ENCODE peak calls at places on chromosomes 7 and 10, in ten cellular contexts. M is A549, Q is fibroblast of lung, O is upper lobe of right lung, A is cardiac muscle cell, E is heart right ventricle, T is colonic mucosa, X is HCT116, W is spleen, L is brain microvascular endothelial cell. N is an unnamed sample.
A peak's percentile ranks its signal among the peaks of the same experiment; 100 is the strongest.

GRCh38 chr7:130322615-130323014 is 22.0 kb upstream of the CPA5 start:
- DNase-seq in L (no peak), T (no peak), O (no peak), M (no peak), A (no peak), X (no peak), W (no peak), Q (no peak), E (no peak), N (no peak)

GRCh38 chr7:6382797-6383196 is 65.0 kb downstream of the DAGLB start:
- DNase-seq in Q (no peak), A (peak; percentile 51), E (no peak), M (no peak), T (no peak), W (no peak), O (no peak), L (no peak), X (no peak), N (no peak)

GRCh38 chr7:47967123-47967522 is 12.3 kb downstream of the HUS1 start:
- DNase-seq in W (no peak), O (no peak), M (no peak), E (peak; percentile 36), L (no peak), X (no peak), Q (no peak), T (no peak), A (no peak), N (no peak)

GRCh38 chr10:117167346-117168134 is 29.5 kb upstream of the VAX1 start:
- DNase-seq in Q (no peak), M (no peak), O (no peak), W (no peak), T (no peak), L (no peak), E (no peak), X (no peak), A (no peak), N (no peak)

GRCh38 chr10:95397747-95398146 is 106.9 kb upstream of the PDLIM1 start:
- DNase-seq in M (no peak), Q (no peak), E (no peak), X (no peak), T (no peak), A (no peak), W (no peak), L (no peak), O (no peak), N (no peak)

GRCh38 chr10:74077416-74077815 is 73.2 kb downstream of the AP3M1 start:
- DNase-seq in E (no peak), L (no peak), O (no peak), M (no peak), Q (peak; percentile 55), A (no peak), W (no peak), X (no peak), T (no peak), N (no peak)

GRCh38 chr7:8480466-8480865 is 47.1 kb downstream of the NXPH1 start:
- DNase-seq in T (no peak), A (no peak), W (no peak), L (no peak), O (no peak), X (no peak), M (no peak), Q (peak; percentile 43), E (no peak), N (no peak)

GRCh38 chr7:69365588-69366241 is 232.6 kb upstream of the AUTS2 start:
- DNase-seq in A (peak; percentile 12), L (no peak), T (no peak), O (no peak), X (no peak), Q (peak; percentile 66), E (no peak), W (no peak), M (no peak), N (no peak)

GRCh38 chr7:90624128-90624980 is 28.2 kb downstream of the CDK14 start:
- DNase-seq in T (no peak), E (no peak), M (no peak), X (no peak), W (no peak), A (peak; percentile 66), O (no peak), Q (peak; percentile 36), L (no peak), N (no peak)

GRCh38 chr7:90618880-90619279 is 22.8 kb downstream of the CDK14 start:
- DNase-seq in X (no peak), W (no peak), L (no peak), O (no peak), T (no peak), E (no peak), M (no peak), Q (no peak), A (no peak), N (no peak)

GRCh38 chr7:90622670-90623069 is 26.5 kb downstream of the CDK14 start:
- DNase-seq in M (no peak), O (no peak), T (no peak), E (no peak), X (no peak), L (no peak), Q (no peak), W (no peak), A (no peak), N (no peak)

GRCh38 chr7:90621130-90621891 is 25.2 kb downstream of the CDK14 start:
- DNase-seq in L (no peak), T (no peak), O (no peak), E (no peak), W (no peak), A (peak; percentile 17), Q (no peak), X (no peak), M (no peak), N (no peak)

DNA sequence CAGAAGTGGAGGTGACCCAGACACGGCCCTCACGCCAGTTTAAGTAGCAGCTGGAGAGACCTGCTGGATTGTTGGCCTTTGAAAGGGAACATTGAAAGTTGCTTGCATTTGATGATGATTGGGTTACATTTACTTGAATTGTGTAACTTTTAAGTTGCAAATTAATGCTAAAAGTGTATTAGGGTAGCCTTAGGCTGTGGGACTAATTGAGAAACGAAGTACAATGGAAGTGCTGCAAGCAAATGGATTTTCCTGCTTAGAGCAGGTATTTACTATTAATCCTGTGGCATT is 25.7 kb downstream of the CDK14 start:
- DNase-seq in T (no peak), Q (no peak), O (no peak), W (no peak), L (no peak), A (no peak), E (no peak), M (no peak), X (no peak), N (no peak)
- H3K27ac ChIP-seq in T (no peak overlapping the region), Q (no peak overlapping the region), O (no peak overlapping the region), W (no peak overlapping the region), L (no peak overlapping the region), A (peak overlapping the region; percentile 52), E (no peak overlapping the region), M (no peak overlapping the region), X (no peak overlapping the region), N (no peak overlapping the region)

GRCh38 chr10:83371696-83372490 is 767.4 kb upstream of the GHITM start:
- DNase-seq in L (no peak), Q (peak; percentile 70), X (no peak), W (no peak), A (no peak), M (no peak), T (no peak), O (no peak), E (no peak), N (no peak)

GRCh38 chr10:83374741-83375140 is 764.6 kb upstream of the GHITM start:
- DNase-seq in A (no peak), M (no peak), L (no peak), W (no peak), E (no peak), Q (no peak), O (no peak), X (no peak), T (no peak), N (no peak)

GRCh38 chr10:83372646-83373045 is 766.7 kb upstream of the GHITM start:
- DNase-seq in E (no peak), L (peak; percentile 0), O (no peak), Q (peak; percentile 82), T (no peak), A (no peak), W (no peak), X (no peak), M (no peak), N (no peak)

GRCh38 chr10:83375274-83375673 is 764.0 kb upstream of the GHITM start:
- DNase-seq in E (no peak), X (no peak), A (no peak), L (no peak), Q (no peak), T (no peak), M (no peak), W (no peak), O (no peak), N (no peak)

GRCh38 chr10:83373659-83374058 is 765.6 kb upstream of the GHITM start:
- DNase-seq in L (peak; percentile 1), E (no peak), O (no peak), T (no peak), A (peak; percentile 66), Q (peak; percentile 73), W (no peak), M (no peak), X (no peak), N (no peak)
- TF ChIP-seq CTCF in L (peak; percentile 13), E (peak; percentile 19), O (peak; percentile 34), T (no peak), A (peak; percentile 62), Q (no peak), W (no peak), M (no peak), X (no peak), N (no peak)

GRCh38 chr7:74092964-74093339 is 9.3 kb downstream of the LIMK1 start:
- DNase-seq in A (peak; percentile 39), M (no peak), W (peak; percentile 90), E (peak; percentile 42), X (no peak), T (no peak), L (no peak), O (peak; percentile 88), Q (peak; percentile 59), N (no peak)
- H3K4me3 ChIP-seq in A (no peak overlapping the region), M (no peak overlapping the region), W (peak overlapping the region; percentile 80), E (peak overlapping the region; percentile 54), X (no peak overlapping the region), T (peak overlapping the region; percentile 24), L (no peak overlapping the region), O (peak overlapping the region; percentile 54), Q (no peak overlapping the region), N (no peak overlapping the region)

GRCh38 chr10:100340948-100341847 is 5.8 kb upstream of the SCD start:
- DNase-seq in O (peak; percentile 68), Q (no peak), T (no peak), M (no peak), E (no peak), L (no peak), X (no peak), W (peak; percentile 77), A (no peak), N (no peak)
- H3K27ac ChIP-seq in O (no peak overlapping the region), Q (no peak overlapping the region), T (no peak overlapping the region), M (peak overlapping the region; percentile 58), E (no peak overlapping the region), L (no peak overlapping the region), X (no peak overlapping the region), W (peak overlapping the region; percentile 33), A (no peak overlapping the region), N (no peak overlapping the region)

GRCh38 chr7:35849158-35849831 is 48.4 kb downstream of the SEPTIN7 start:
- DNase-seq in T (no peak), W (no peak), M (no peak), E (no peak), O (no peak), L (peak; percentile 66), Q (peak; percentile 70), A (peak; percentile 68), X (no peak), N (no peak)
- TF ChIP-seq CTCF in T (no peak), W (no peak), M (no peak), E (no peak), O (no peak), L (peak; percentile 3), Q (no peak), A (peak; percentile 5), X (no peak), N (no peak)